ENCODE peak calls at places on chromosome 1, in five cellular contexts. I, U, R, K and A are unnamed samples.

GRCh38 chr1:186042216-186042615 is 308.0 kb downstream of the HMCN1 start:
- DNase-seq in I (no peak), R (no peak), K (no peak), U (no peak), A (no peak)

GRCh38 chr1:144551543-144552424 is 40.9 kb upstream of the PPIAL4F start:
- DNase-seq in K (peak), R (peak), U (peak), I (peak), A (peak)

GRCh38 chr1:151371340-151371739 is 1.2 kb downstream of the SELENBP1 start:
- DNase-seq in I (no peak), K (peak), R (no peak), U (peak), A (peak)

GRCh38 chr1:172646653-172647052 is 12.2 kb upstream of the FASLG start:
- DNase-seq in I (no peak), K (no peak), R (no peak), U (no peak), A (no peak)

GRCh38 chr1:43152866-43153265 is 19.2 kb downstream of the EBNA1BP2 start:
- DNase-seq in K (no peak), I (no peak), U (no peak), R (no peak), A (no peak)

GRCh38 chr1:14168663-14169062 is 429.8 kb upstream of the KAZN start:
- DNase-seq in I (no peak), K (no peak), R (no peak), U (no peak), A (no peak)

GRCh38 chr1:156694563-156694962 is 10.8 kb downstream of the CRABP2 start:
- DNase-seq in U (no peak), I (no peak), K (no peak), R (no peak), A (no peak)

GRCh38 chr1:41003640-41004220 is 17.8 kb downstream of the SLFNL1 start:
- DNase-seq in R (peak), I (peak), K (peak), U (peak), A (peak)

GRCh38 chr1:75083848-75084514 is 50.2 kb upstream of the LHX8 start:
- DNase-seq in K (no peak), R (no peak), I (no peak), U (no peak), A (no peak)

GRCh38 chr1:183227963-183228649 is 42.0 kb downstream of the LAMC2 start:
- DNase-seq in R (peak), I (peak), U (no peak), K (no peak), A (peak)

GRCh38 chr1:206970406-206970805 is at the start of gene FCAMR:
- DNase-seq in I (no peak), R (no peak), U (no peak), K (no peak), A (no peak)

GRCh38 chr1:18784523-18784833 is 75.0 kb downstream of the TAS1R2 start:
- DNase-seq in U (no peak), K (no peak), R (no peak), I (no peak), A (no peak)

GRCh38 chr1:98749152-98749756 is 87.7 kb downstream of the SNX7 start:
- DNase-seq in K (no peak), U (no peak), R (peak), I (no peak), A (no peak)

GRCh38 chr1:164999135-164999534 is 357.4 kb downstream of the LMX1A start:
- DNase-seq in U (no peak), I (no peak), R (no peak), K (no peak), A (no peak)

GRCh38 chr1:170044187-170044586 is 30.3 kb downstream of the KIFAP3 start:
- DNase-seq in I (no peak), R (no peak), K (no peak), U (no peak), A (no peak)